ENCODE peak calls at places on chromosomes 5 and 9, in five cellular contexts. K is heart left ventricle, P is neural crest cell, G is foreskin fibroblast, B is coronary artery. T is an unnamed sample.

GRCh38 chr9:132006657-132007370 is 72.9 kb downstream of the MED27 start:
- DNase-seq in K (no peak), P (no peak), G (peak; percentile 85), B (no peak), T (no peak)

GRCh38 chr9:72154468-72155281 is 5.4 kb downstream of the GDA start:
- DNase-seq in K (no peak), P (no peak), G (no peak), B (no peak), T (no peak)

GRCh38 chr5:51987679-51988209 is 604.5 kb downstream of the ISL1 start:
- DNase-seq in K (no peak), P (no peak), G (no peak), B (no peak), T (no peak)

GRCh38 chr5:16536246-16536645 is 70.6 kb upstream of the ZNF622 start:
- DNase-seq in K (peak; percentile 41), P (no peak), G (peak; percentile 12), B (no peak), T (no peak)

GRCh38 chr9:96383165-96383939 is at the start of gene SLC35D2:
- DNase-seq in K (peak; percentile 76), P (peak; percentile 42), G (peak; percentile 82), B (peak; percentile 77), T (no peak)

GRCh38 chr9:124870723-124871122 is 8.8 kb downstream of the ARPC5L start:
- DNase-seq in K (no peak), P (no peak), G (no peak), B (peak; percentile 70), T (no peak)

GRCh38 chr9:78132688-78133033 is 101.0 kb upstream of the GNAQ start:
- DNase-seq in K (no peak), P (no peak), G (no peak), B (no peak), T (no peak)

GRCh38 chr5:82023530-82024095 is 51.8 kb downstream of the ATG10 start:
- DNase-seq in K (no peak), P (no peak), G (peak; percentile 52), B (no peak), T (peak; percentile 36)

GRCh38 chr5:158267228-158267627 is 408.3 kb upstream of the CLINT1 start:
- DNase-seq in K (no peak), P (no peak), G (no peak), B (no peak), T (no peak)

GRCh38 chr5:6832994-6833393 is 119.8 kb downstream of the TENT4A start:
- DNase-seq in K (no peak), P (no peak), G (peak; percentile 4), B (peak; percentile 16), T (no peak)

GRCh38 chr5:121693864-121694263 is 157.8 kb upstream of the FTMT start:
- DNase-seq in K (no peak), P (no peak), G (peak; percentile 20), B (no peak), T (no peak)

GRCh38 chr5:93346301-93346700 is 234.7 kb downstream of the NR2F1-AS1 start:
- DNase-seq in K (no peak), P (no peak), G (peak; percentile 76), B (no peak), T (no peak)

GRCh38 chr5:55902696-55903095 is 51.5 kb downstream of the IL31RA start:
- DNase-seq in K (no peak), P (no peak), G (no peak), B (no peak), T (no peak)

GRCh38 chr9:108377382-108377781 is 478.4 kb downstream of the ACTL7B start:
- DNase-seq in K (no peak), P (no peak), G (no peak), B (no peak), T (no peak)

GRCh38 chr9:137592767-137593166 is 2.5 kb upstream of the ZMYND19 start:
- DNase-seq in K (no peak), P (no peak), G (no peak), B (no peak), T (no peak)

GRCh38 chr5:96347502-96348292 is 85.4 kb downstream of the PCSK1 start:
- DNase-seq in K (no peak), P (no peak), G (peak; percentile 52), B (no peak), T (no peak)

GRCh38 chr9:38022203-38022602 is 46.8 kb downstream of the SHB start:
- DNase-seq in K (no peak), P (no peak), G (no peak), B (no peak), T (no peak)

GRCh38 chr5:113804943-113805342 is 291.4 kb downstream of the YTHDC2 start:
- DNase-seq in K (no peak), P (no peak), G (no peak), B (no peak), T (no peak)
- TF ChIP-seq CTCF in K (no peak), P (no peak), G (no peak), B (no peak), T (no peak)

GRCh38 chr9:98603821-98604383 is 104.8 kb downstream of the GABBR2 start:
- DNase-seq in K (no peak), P (no peak), G (no peak), B (no peak), T (no peak)
- TF ChIP-seq CTCF in K (no peak), P (no peak), G (no peak), B (no peak), T (no peak)

DNA sequence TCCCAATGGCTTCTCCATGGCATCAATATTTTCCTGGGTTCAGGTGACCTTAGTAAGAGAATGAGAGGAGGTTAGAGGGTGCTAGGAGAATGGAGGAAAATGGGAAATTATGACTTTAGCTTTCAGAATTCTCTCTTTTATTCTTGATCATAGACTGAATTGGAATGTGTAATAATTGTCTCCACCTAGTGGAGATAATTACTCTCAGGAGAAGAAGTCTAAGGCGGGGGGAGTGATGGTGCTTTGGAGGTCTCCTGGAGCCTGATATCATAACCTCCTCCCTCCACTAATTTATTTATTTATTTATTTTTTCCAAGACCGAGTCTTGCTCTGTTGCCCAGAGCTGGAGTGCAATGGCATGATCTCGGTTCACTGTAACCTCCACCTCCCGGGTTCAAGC is 221.3 kb downstream of the GRIA1 start:
- DNase-seq in K (no peak), P (no peak), G (peak; percentile 15), B (no peak), T (no peak)
- TF ChIP-seq CTCF in K (no peak), P (no peak), G (no peak), B (no peak), T (no peak)

GRCh38 chr9:130893250-130894101 is 3.1 kb downstream of the QRFP start:
- DNase-seq in K (peak; percentile 55), P (no peak), G (no peak), B (no peak), T (no peak)
- TF ChIP-seq CTCF in K (peak; percentile 29), P (no peak), G (no peak), B (no peak), T (no peak)

DNA sequence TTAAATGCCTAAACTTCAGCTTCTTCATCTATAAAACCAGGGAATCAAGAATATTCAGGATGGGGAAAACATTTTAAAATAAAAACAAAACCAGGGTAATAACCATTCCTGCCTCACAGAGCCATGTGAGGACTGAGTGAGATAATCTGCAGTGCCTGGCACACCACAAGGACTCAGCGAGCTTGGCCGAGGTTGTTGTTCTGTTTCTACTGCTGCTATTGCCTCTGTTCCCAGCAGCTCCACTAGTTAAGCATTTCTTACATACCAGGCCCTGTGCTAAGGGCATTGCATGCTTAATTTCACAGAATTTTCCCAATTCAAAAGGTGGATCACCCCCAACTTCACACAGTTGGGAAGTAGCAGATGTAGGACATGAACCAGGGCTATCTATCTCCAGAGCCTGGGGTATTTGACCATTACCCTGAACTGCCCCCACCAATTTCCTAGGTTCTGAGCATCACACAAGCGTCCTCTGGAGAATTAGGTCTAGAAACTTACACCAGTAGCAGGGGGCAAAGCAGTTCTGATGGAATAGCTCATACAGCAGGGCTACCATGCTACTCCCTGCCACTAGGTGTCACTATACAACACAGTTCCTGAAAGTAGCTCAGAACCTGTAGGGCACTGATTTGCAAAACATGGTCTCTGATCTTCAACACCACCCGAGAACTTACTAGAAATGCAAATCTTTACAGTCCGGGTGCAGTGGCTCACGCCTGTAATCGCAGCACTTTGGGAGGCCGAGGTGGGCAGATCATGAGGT is 74.3 kb downstream of the LRSAM1 start:
- DNase-seq in K (no peak), P (no peak), G (peak; percentile 75), B (no peak), T (no peak)
- TF ChIP-seq CTCF in K (peak; percentile 68), P (peak; percentile 70), G (peak; percentile 59), B (peak; percentile 16), T (peak; percentile 64)

GRCh38 chr9:134163374-134164196 is 779 bp downstream of the RNU6ATAC start:
- DNase-seq in K (peak; percentile 76), P (peak; percentile 36), G (peak; percentile 74), B (peak; percentile 86), T (no peak)
- TF ChIP-seq CTCF in K (peak; percentile 21), P (peak; percentile 53), G (peak; percentile 23), B (no peak), T (peak; percentile 14)

DNA sequence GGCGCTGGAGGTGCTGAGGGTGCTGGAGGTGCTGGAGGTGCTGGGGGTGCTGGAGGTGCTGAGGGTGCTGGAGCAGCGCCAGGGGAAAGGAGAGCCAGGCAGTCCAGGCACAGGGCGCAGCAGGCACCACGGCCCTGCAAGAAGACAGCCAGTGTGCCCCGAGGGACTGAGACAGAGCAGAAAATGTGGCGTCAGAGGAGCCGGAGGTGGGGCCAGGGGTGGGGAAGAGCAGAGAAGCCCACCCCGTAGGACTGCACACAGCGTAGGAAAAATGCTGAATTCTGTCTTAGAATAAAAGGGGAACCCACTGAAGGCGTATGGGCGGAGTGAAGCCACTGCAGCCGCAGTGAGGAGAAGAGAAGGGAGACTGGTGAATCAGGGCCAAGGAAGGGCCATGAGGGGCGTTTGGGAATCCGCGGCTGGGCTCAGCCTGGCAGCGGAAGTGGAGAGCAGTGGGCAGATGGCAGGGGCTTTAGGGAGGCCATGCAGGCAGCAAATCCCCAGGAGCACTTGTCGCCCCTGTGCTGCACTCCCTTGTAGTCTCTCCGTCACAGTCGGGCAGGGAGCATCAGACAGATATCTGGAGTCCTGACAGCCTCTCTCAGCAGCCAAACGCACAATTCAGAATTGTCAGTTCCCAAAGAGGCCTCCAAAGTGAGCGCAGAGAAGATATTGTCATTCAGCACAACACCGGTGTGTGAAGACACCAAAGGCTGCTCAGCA is 35.9 kb upstream of the LECT2 start:
- DNase-seq in K (no peak), P (no peak), G (no peak), B (no peak), T (no peak)
- TF ChIP-seq CTCF in K (no peak), P (no peak), G (no peak), B (no peak), T (no peak)

T was measured in HFF-Myc.